ENCODE peak calls at places on chromosome 18, in ten cellular contexts. One of them, this sample, is unnamed.

GRCh38 chr18:27184115-27185024 is 738 bp downstream of the CHST9 start:
- DNase-seq in nucleus accumbens: peak; percentile 5
- DNase-seq in cardiac septum: no peak
- DNase-seq in pancreas: no peak
- DNase-seq in neural progenitor cell: peak; percentile 49
- DNase-seq in fibroblast of lung: no peak
- DNase-seq in CD8-positive, alpha-beta memory T cell: no peak
- DNase-seq in Daoy: peak; percentile 4
- DNase-seq in NCI-H2081: peak; percentile 1
- DNase-seq in HTR-8/SVneo: no peak
- DNase-seq in this sample: no peak

GRCh38 chr18:10938241-10938640 is 211.1 kb downstream of the PIEZO2 start:
- DNase-seq in nucleus accumbens: no peak
- DNase-seq in cardiac septum: no peak
- DNase-seq in pancreas: no peak
- DNase-seq in neural progenitor cell: no peak
- DNase-seq in fibroblast of lung: no peak
- DNase-seq in CD8-positive, alpha-beta memory T cell: no peak
- DNase-seq in Daoy: no peak
- DNase-seq in NCI-H2081: no peak
- DNase-seq in HTR-8/SVneo: no peak
- DNase-seq in this sample: no peak

GRCh38 chr18:74468547-74469014 is 11.5 kb upstream of the DIPK1C start:
- DNase-seq in nucleus accumbens: no peak
- DNase-seq in cardiac septum: no peak
- DNase-seq in pancreas: no peak
- DNase-seq in neural progenitor cell: no peak
- DNase-seq in fibroblast of lung: no peak
- DNase-seq in CD8-positive, alpha-beta memory T cell: no peak
- DNase-seq in Daoy: no peak
- DNase-seq in NCI-H2081: no peak
- DNase-seq in HTR-8/SVneo: no peak
- DNase-seq in this sample: peak; percentile 85

GRCh38 chr18:1539276-1539675 is 634.6 kb downstream of the ADCYAP1 start:
- DNase-seq in nucleus accumbens: no peak
- DNase-seq in cardiac septum: no peak
- DNase-seq in pancreas: no peak
- DNase-seq in neural progenitor cell: no peak
- DNase-seq in fibroblast of lung: no peak
- DNase-seq in CD8-positive, alpha-beta memory T cell: no peak
- DNase-seq in Daoy: no peak
- DNase-seq in NCI-H2081: no peak
- DNase-seq in HTR-8/SVneo: no peak
- DNase-seq in this sample: no peak

GRCh38 chr18:48940854-48941531 is 9.8 kb downstream of the SMAD7 start:
- DNase-seq in nucleus accumbens: no peak
- DNase-seq in cardiac septum: no peak
- DNase-seq in pancreas: no peak
- DNase-seq in neural progenitor cell: no peak
- DNase-seq in fibroblast of lung: peak; percentile 39
- DNase-seq in CD8-positive, alpha-beta memory T cell: peak; percentile 97
- DNase-seq in Daoy: peak; percentile 65
- DNase-seq in NCI-H2081: no peak
- DNase-seq in HTR-8/SVneo: no peak
- DNase-seq in this sample: no peak

GRCh38 chr18:41974661-41975286 is 19.7 kb downstream of the PIK3C3 start:
- DNase-seq in nucleus accumbens: no peak
- DNase-seq in cardiac septum: no peak
- DNase-seq in pancreas: no peak
- DNase-seq in neural progenitor cell: no peak
- DNase-seq in fibroblast of lung: no peak
- DNase-seq in CD8-positive, alpha-beta memory T cell: peak; percentile 1
- DNase-seq in Daoy: no peak
- DNase-seq in NCI-H2081: no peak
- DNase-seq in HTR-8/SVneo: no peak
- DNase-seq in this sample: no peak

GRCh38 chr18:32714571-32715148 is 58.2 kb downstream of the KLHL14 start:
- DNase-seq in nucleus accumbens: no peak
- DNase-seq in cardiac septum: no peak
- DNase-seq in pancreas: no peak
- DNase-seq in neural progenitor cell: peak; percentile 77
- DNase-seq in fibroblast of lung: peak; percentile 69
- DNase-seq in CD8-positive, alpha-beta memory T cell: no peak
- DNase-seq in Daoy: peak; percentile 57
- DNase-seq in NCI-H2081: peak; percentile 62
- DNase-seq in HTR-8/SVneo: peak; percentile 2
- DNase-seq in this sample: peak; percentile 82

GRCh38 chr18:40414155-40414754 is 1540.8 kb upstream of the PIK3C3 start:
- DNase-seq in nucleus accumbens: no peak
- DNase-seq in cardiac septum: no peak
- DNase-seq in pancreas: no peak
- DNase-seq in neural progenitor cell: no peak
- DNase-seq in fibroblast of lung: peak; percentile 60
- DNase-seq in CD8-positive, alpha-beta memory T cell: no peak
- DNase-seq in Daoy: no peak
- DNase-seq in NCI-H2081: no peak
- DNase-seq in HTR-8/SVneo: no peak
- DNase-seq in this sample: no peak

GRCh38 chr18:681985-682384 is 24.5 kb downstream of the TYMS start:
- DNase-seq in nucleus accumbens: no peak
- DNase-seq in cardiac septum: no peak
- DNase-seq in pancreas: no peak
- DNase-seq in neural progenitor cell: no peak
- DNase-seq in fibroblast of lung: no peak
- DNase-seq in CD8-positive, alpha-beta memory T cell: peak; percentile 54
- DNase-seq in Daoy: no peak
- DNase-seq in NCI-H2081: no peak
- DNase-seq in HTR-8/SVneo: no peak
- DNase-seq in this sample: no peak

GRCh38 chr18:13221821-13222220 is 3.3 kb downstream of the LDLRAD4 start:
- DNase-seq in nucleus accumbens: no peak
- DNase-seq in cardiac septum: no peak
- DNase-seq in pancreas: peak; percentile 51
- DNase-seq in neural progenitor cell: no peak
- DNase-seq in fibroblast of lung: peak; percentile 75
- DNase-seq in CD8-positive, alpha-beta memory T cell: no peak
- DNase-seq in Daoy: no peak
- DNase-seq in NCI-H2081: no peak
- DNase-seq in HTR-8/SVneo: no peak
- DNase-seq in this sample: no peak

GRCh38 chr18:48230459-48231113 is 178.6 kb downstream of the ZBTB7C start:
- DNase-seq in nucleus accumbens: no peak
- DNase-seq in cardiac septum: no peak
- DNase-seq in pancreas: no peak
- DNase-seq in neural progenitor cell: peak; percentile 87
- DNase-seq in fibroblast of lung: peak; percentile 59
- DNase-seq in CD8-positive, alpha-beta memory T cell: no peak
- DNase-seq in Daoy: peak; percentile 70
- DNase-seq in NCI-H2081: peak; percentile 37
- DNase-seq in HTR-8/SVneo: peak; percentile 55
- DNase-seq in this sample: peak; percentile 27

GRCh38 chr18:41323044-41323443 is 632.0 kb upstream of the PIK3C3 start:
- DNase-seq in nucleus accumbens: no peak
- DNase-seq in cardiac septum: no peak
- DNase-seq in pancreas: no peak
- DNase-seq in neural progenitor cell: no peak
- DNase-seq in fibroblast of lung: peak; percentile 39
- DNase-seq in CD8-positive, alpha-beta memory T cell: no peak
- DNase-seq in Daoy: no peak
- DNase-seq in NCI-H2081: no peak
- DNase-seq in HTR-8/SVneo: no peak
- DNase-seq in this sample: no peak

GRCh38 chr18:13376841-13377351 is 158.3 kb downstream of the LDLRAD4 start:
- DNase-seq in nucleus accumbens: no peak
- DNase-seq in cardiac septum: peak; percentile 74
- DNase-seq in pancreas: no peak
- DNase-seq in neural progenitor cell: no peak
- DNase-seq in fibroblast of lung: no peak
- DNase-seq in CD8-positive, alpha-beta memory T cell: peak; percentile 17
- DNase-seq in Daoy: no peak
- DNase-seq in NCI-H2081: no peak
- DNase-seq in HTR-8/SVneo: no peak
- DNase-seq in this sample: no peak

GRCh38 chr18:34491719-34492118 is 218.4 kb upstream of the DTNA start:
- DNase-seq in nucleus accumbens: no peak
- DNase-seq in cardiac septum: no peak
- DNase-seq in pancreas: no peak
- DNase-seq in neural progenitor cell: no peak
- DNase-seq in fibroblast of lung: no peak
- DNase-seq in CD8-positive, alpha-beta memory T cell: no peak
- DNase-seq in Daoy: no peak
- DNase-seq in NCI-H2081: no peak
- DNase-seq in HTR-8/SVneo: no peak
- DNase-seq in this sample: no peak

GRCh38 chr18:55385770-55386169 is 202.2 kb downstream of the TCF4 start:
- DNase-seq in nucleus accumbens: no peak
- DNase-seq in cardiac septum: no peak
- DNase-seq in pancreas: no peak
- DNase-seq in neural progenitor cell: no peak
- DNase-seq in fibroblast of lung: no peak
- DNase-seq in CD8-positive, alpha-beta memory T cell: no peak
- DNase-seq in Daoy: no peak
- DNase-seq in NCI-H2081: no peak
- DNase-seq in HTR-8/SVneo: no peak
- DNase-seq in this sample: peak; percentile 63

GRCh38 chr18:394997-395383 is 105.5 kb downstream of the COLEC12 start:
- DNase-seq in nucleus accumbens: no peak
- DNase-seq in cardiac septum: no peak
- DNase-seq in pancreas: no peak
- DNase-seq in neural progenitor cell: no peak
- DNase-seq in fibroblast of lung: peak; percentile 56
- DNase-seq in CD8-positive, alpha-beta memory T cell: no peak
- DNase-seq in Daoy: peak; percentile 69
- DNase-seq in NCI-H2081: peak; percentile 15
- DNase-seq in HTR-8/SVneo: peak; percentile 28
- DNase-seq in this sample: no peak

GRCh38 chr18:59266876-59267510 is 6.3 kb downstream of the RAX start:
- DNase-seq in nucleus accumbens: no peak
- DNase-seq in cardiac septum: no peak
- DNase-seq in pancreas: no peak
- DNase-seq in neural progenitor cell: no peak
- DNase-seq in fibroblast of lung: no peak
- DNase-seq in CD8-positive, alpha-beta memory T cell: no peak
- DNase-seq in Daoy: no peak
- DNase-seq in NCI-H2081: no peak
- DNase-seq in HTR-8/SVneo: no peak
- DNase-seq in this sample: no peak

GRCh38 chr18:2169656-2170055 is 401.6 kb downstream of the METTL4 start:
- DNase-seq in nucleus accumbens: no peak
- DNase-seq in cardiac septum: no peak
- DNase-seq in pancreas: no peak
- DNase-seq in neural progenitor cell: no peak
- DNase-seq in fibroblast of lung: no peak
- DNase-seq in CD8-positive, alpha-beta memory T cell: no peak
- DNase-seq in Daoy: no peak
- DNase-seq in NCI-H2081: no peak
- DNase-seq in HTR-8/SVneo: no peak
- DNase-seq in this sample: no peak

GRCh38 chr18:79611040-79611681 is 68.4 kb upstream of the CTDP1 start:
- DNase-seq in nucleus accumbens: no peak
- DNase-seq in cardiac septum: peak; percentile 78
- DNase-seq in pancreas: no peak
- DNase-seq in neural progenitor cell: no peak
- DNase-seq in fibroblast of lung: peak; percentile 47
- DNase-seq in CD8-positive, alpha-beta memory T cell: no peak
- DNase-seq in Daoy: peak; percentile 90
- DNase-seq in NCI-H2081: no peak
- DNase-seq in HTR-8/SVneo: peak; percentile 29
- DNase-seq in this sample: no peak

GRCh38 chr18:62883937-62884735 is 168.8 kb downstream of the PHLPP1 start:
- DNase-seq in nucleus accumbens: no peak
- DNase-seq in cardiac septum: no peak
- DNase-seq in pancreas: no peak
- DNase-seq in neural progenitor cell: no peak
- DNase-seq in fibroblast of lung: no peak
- DNase-seq in CD8-positive, alpha-beta memory T cell: no peak
- DNase-seq in Daoy: no peak
- DNase-seq in NCI-H2081: no peak
- DNase-seq in HTR-8/SVneo: no peak
- DNase-seq in this sample: no peak

GRCh38 chr18:6994053-6994452 is 123.5 kb downstream of the LAMA1 start:
- DNase-seq in nucleus accumbens: no peak
- DNase-seq in cardiac septum: no peak
- DNase-seq in pancreas: no peak
- DNase-seq in neural progenitor cell: no peak
- DNase-seq in fibroblast of lung: peak; percentile 31
- DNase-seq in CD8-positive, alpha-beta memory T cell: no peak
- DNase-seq in Daoy: no peak
- DNase-seq in NCI-H2081: no peak
- DNase-seq in HTR-8/SVneo: no peak
- DNase-seq in this sample: no peak

GRCh38 chr18:36402765-36403396 is 105.4 kb downstream of the FHOD3 start:
- DNase-seq in nucleus accumbens: no peak
- DNase-seq in cardiac septum: no peak
- DNase-seq in pancreas: no peak
- DNase-seq in neural progenitor cell: no peak
- DNase-seq in fibroblast of lung: peak; percentile 11
- DNase-seq in CD8-positive, alpha-beta memory T cell: no peak
- DNase-seq in Daoy: no peak
- DNase-seq in NCI-H2081: no peak
- DNase-seq in HTR-8/SVneo: no peak
- DNase-seq in this sample: no peak

GRCh38 chr18:79507076-79507545 is 111.4 kb downstream of the NFATC1 start:
- DNase-seq in nucleus accumbens: no peak
- DNase-seq in cardiac septum: peak; percentile 90
- DNase-seq in pancreas: no peak
- DNase-seq in neural progenitor cell: no peak
- DNase-seq in fibroblast of lung: peak; percentile 33
- DNase-seq in CD8-positive, alpha-beta memory T cell: no peak
- DNase-seq in Daoy: peak; percentile 74
- DNase-seq in NCI-H2081: no peak
- DNase-seq in HTR-8/SVneo: no peak
- DNase-seq in this sample: no peak

GRCh38 chr18:72637319-72638113 is 93.4 kb upstream of the CBLN2 start:
- DNase-seq in nucleus accumbens: no peak
- DNase-seq in cardiac septum: no peak
- DNase-seq in pancreas: no peak
- DNase-seq in neural progenitor cell: no peak
- DNase-seq in fibroblast of lung: no peak
- DNase-seq in CD8-positive, alpha-beta memory T cell: no peak
- DNase-seq in Daoy: peak; percentile 4
- DNase-seq in NCI-H2081: no peak
- DNase-seq in HTR-8/SVneo: no peak
- DNase-seq in this sample: no peak

GRCh38 chr18:22523481-22523880 is 105.8 kb upstream of the CTAGE1 start:
- DNase-seq in nucleus accumbens: no peak
- DNase-seq in cardiac septum: no peak
- DNase-seq in pancreas: no peak
- DNase-seq in neural progenitor cell: no peak
- DNase-seq in fibroblast of lung: no peak
- DNase-seq in CD8-positive, alpha-beta memory T cell: no peak
- DNase-seq in Daoy: no peak
- DNase-seq in NCI-H2081: no peak
- DNase-seq in HTR-8/SVneo: no peak
- DNase-seq in this sample: no peak

GRCh38 chr18:22485808-22486244 is 68.1 kb upstream of the CTAGE1 start:
- DNase-seq in nucleus accumbens: no peak
- DNase-seq in cardiac septum: no peak
- DNase-seq in pancreas: no peak
- DNase-seq in neural progenitor cell: no peak
- DNase-seq in fibroblast of lung: peak; percentile 83
- DNase-seq in CD8-positive, alpha-beta memory T cell: no peak
- DNase-seq in Daoy: no peak
- DNase-seq in NCI-H2081: no peak
- DNase-seq in HTR-8/SVneo: no peak
- DNase-seq in this sample: no peak

GRCh38 chr18:45839415-45840395 is 14.2 kb downstream of the SIGLEC15 start:
- DNase-seq in nucleus accumbens: no peak
- DNase-seq in cardiac septum: no peak
- DNase-seq in pancreas: no peak
- DNase-seq in neural progenitor cell: peak; percentile 50
- DNase-seq in fibroblast of lung: peak; percentile 80
- DNase-seq in CD8-positive, alpha-beta memory T cell: peak; percentile 15
- DNase-seq in Daoy: peak; percentile 32
- DNase-seq in NCI-H2081: no peak
- DNase-seq in HTR-8/SVneo: peak; percentile 42
- DNase-seq in this sample: no peak

GRCh38 chr18:62449490-62450104 is 73.2 kb upstream of the ZCCHC2 start:
- DNase-seq in nucleus accumbens: no peak
- DNase-seq in cardiac septum: no peak
- DNase-seq in pancreas: no peak
- DNase-seq in neural progenitor cell: no peak
- DNase-seq in fibroblast of lung: no peak
- DNase-seq in CD8-positive, alpha-beta memory T cell: no peak
- DNase-seq in Daoy: no peak
- DNase-seq in NCI-H2081: no peak
- DNase-seq in HTR-8/SVneo: no peak
- DNase-seq in this sample: no peak

This sample was measured in foreskin melanocyte.